ENCODE peak calls at places on chromosomes 7 and 10, in nine cellular contexts. I, Z, U, A, Q, X, J, S and P are unnamed samples.
A peak's percentile ranks its signal among the peaks of the same experiment; 100 is the strongest.

GRCh38 chr10:124561206-124561605 is 99.6 kb downstream of the LHPP start:
- DNase-seq in I (no peak), Z (no peak), U (no peak), A (no peak), Q (no peak), X (no peak), J (no peak), S (no peak), P (no peak)

GRCh38 chr7:701086-701671 is 25.3 kb upstream of the DNAAF5 start:
- DNase-seq in I (no peak), Z (no peak), U (no peak), A (no peak), Q (no peak), X (no peak), J (no peak), S (no peak), P (no peak)

GRCh38 chr10:28587970-28588290 is 55.0 kb downstream of the WAC start:
- DNase-seq in I (no peak), Z (no peak), U (no peak), A (no peak), Q (no peak), X (peak; percentile 50), J (no peak), S (peak; percentile 10), P (peak; percentile 77)

GRCh38 chr10:71927669-71928592 is 36.3 kb upstream of the CHST3 start:
- DNase-seq in I (no peak), Z (no peak), U (no peak), A (peak; percentile 77), Q (no peak), X (peak; percentile 67), J (no peak), S (no peak), P (peak; percentile 42)

GRCh38 chr10:60707841-60708240 is 70.4 kb upstream of the CDK1 start:
- DNase-seq in I (no peak), Z (no peak), U (no peak), A (peak; percentile 20), Q (no peak), X (no peak), J (no peak), S (no peak), P (no peak)

GRCh38 chr7:142152076-142152475 is 40.6 kb downstream of the MGAM2 start:
- DNase-seq in I (no peak), Z (no peak), U (no peak), A (no peak), Q (no peak), X (no peak), J (no peak), S (peak; percentile 28), P (no peak)

GRCh38 chr10:59808896-59809643 is 55.8 kb upstream of the MRLN start:
- DNase-seq in I (peak; percentile 78), Z (peak; percentile 93), U (peak; percentile 42), A (peak; percentile 64), Q (peak; percentile 72), X (peak; percentile 64), J (peak; percentile 54), S (peak; percentile 81), P (peak; percentile 51)

GRCh38 chr7:138186951-138187351 is 110.7 kb downstream of the AKR1D1 start:
- DNase-seq in I (no peak), Z (peak; percentile 45), U (no peak), A (no peak), Q (peak; percentile 84), X (peak; percentile 35), J (no peak), S (peak; percentile 59), P (peak; percentile 87)

GRCh38 chr7:137351941-137352340 is 8.4 kb upstream of the PTN start:
- DNase-seq in I (no peak), Z (no peak), U (no peak), A (no peak), Q (no peak), X (no peak), J (no peak), S (no peak), P (no peak)

DNA sequence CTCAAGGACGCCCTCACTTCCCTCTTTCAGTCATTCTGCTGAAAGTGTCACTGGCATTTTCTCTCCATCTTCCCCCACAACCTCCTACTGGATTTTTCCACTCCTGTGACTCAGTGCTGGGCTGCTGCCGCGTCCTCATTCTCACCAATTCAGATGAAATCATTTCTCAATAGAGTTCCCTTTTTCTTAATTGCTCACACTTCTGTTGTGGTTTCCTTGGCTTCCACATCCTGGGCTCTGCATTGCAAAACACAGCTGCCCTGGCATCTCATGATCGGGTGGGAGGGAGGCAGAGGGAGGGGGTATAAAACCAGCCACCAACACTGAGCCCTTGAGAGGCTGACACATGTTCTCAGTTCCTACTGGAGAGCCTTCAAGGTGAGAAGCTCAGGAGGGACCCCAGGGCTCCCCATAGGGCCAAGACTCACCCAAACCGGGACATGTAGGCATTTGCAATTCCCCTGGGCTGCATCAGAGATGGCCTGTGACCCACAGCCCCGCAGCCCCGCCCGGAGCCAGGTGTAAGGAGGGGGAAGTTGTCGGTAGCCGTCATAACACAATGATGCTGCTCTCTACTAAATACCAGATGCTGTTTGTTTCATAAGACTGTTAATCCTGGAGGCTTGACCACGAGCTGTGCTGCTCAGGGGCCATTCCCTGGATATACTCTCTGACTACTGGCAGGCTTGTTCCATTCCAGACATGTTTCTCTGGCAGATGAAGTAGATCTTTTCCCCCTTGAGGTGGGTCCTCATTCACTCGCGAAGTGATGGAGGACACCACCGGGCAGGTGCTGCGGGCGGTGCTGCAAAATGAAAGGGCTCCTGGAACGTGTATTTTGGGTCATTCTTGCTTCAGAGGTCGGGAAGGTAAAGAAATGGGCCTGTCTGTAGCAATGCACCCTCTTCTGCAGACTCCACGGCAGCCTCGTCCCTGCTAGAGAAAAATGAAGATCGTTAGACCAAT is 61.3 kb downstream of the MKI67 start:
- DNase-seq in I (no peak), Z (no peak), U (no peak), A (no peak), Q (no peak), X (peak; percentile 94), J (peak; percentile 86), S (no peak), P (peak; percentile 93)
- H2AFZ ChIP-seq in I (no peak overlapping the region), Z (no peak overlapping the region), U (no peak overlapping the region), A (no peak overlapping the region), Q (no peak overlapping the region), X (peak overlapping the region; percentile 3), J (no peak overlapping the region), S (no peak overlapping the region), P (no peak overlapping the region)

DNA sequence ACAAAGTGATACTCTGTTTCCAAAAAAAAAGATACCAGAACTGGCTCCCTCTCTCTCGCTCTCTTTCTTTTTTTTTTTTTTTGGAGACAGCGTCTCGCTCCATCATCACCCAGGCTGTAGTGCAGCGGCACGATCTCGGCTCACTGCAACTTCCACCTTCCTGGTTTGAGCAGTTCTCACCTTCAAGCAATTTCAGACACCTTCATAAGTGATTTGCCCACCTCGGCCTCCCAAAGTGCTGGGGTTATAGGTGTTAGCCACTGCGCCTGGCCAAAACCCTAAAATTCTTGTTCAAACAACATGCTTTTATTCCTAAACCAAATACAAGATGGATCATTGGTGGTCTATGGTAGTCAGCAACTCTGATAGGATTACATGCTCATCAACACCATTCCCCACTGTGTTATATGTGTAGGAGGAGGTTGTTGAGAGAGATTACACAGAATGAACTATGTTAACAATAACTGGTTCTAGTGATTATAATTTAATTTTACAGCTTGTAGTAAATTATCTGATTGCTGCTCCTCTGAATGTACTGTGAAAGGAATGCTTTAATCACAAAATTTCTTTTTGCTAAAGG is 15.5 kb downstream of the ACBD5 start:
- DNase-seq in I (no peak), Z (no peak), U (no peak), A (no peak), Q (no peak), X (no peak), J (no peak), S (no peak), P (no peak)
- H3K36me3 ChIP-seq in I (peaks cover 5% of the 10 kb centered on the region), Z (peaks cover 6% of the 10 kb centered on the region), U (peaks cover 9% of the 10 kb centered on the region), A (peaks cover 26% of the 10 kb centered on the region), Q (no peaks in the 10 kb centered on the region), X (peaks cover 42% of the 10 kb centered on the region), J (peaks cover 59% of the 10 kb centered on the region), S (no peaks in the 10 kb centered on the region), P (no peaks in the 10 kb centered on the region)

GRCh38 chr10:88066876-88067275 is 203.5 kb downstream of the PTEN start:
- DNase-seq in I (no peak), Z (no peak), U (no peak), A (no peak), Q (no peak), X (no peak), J (peak; percentile 86), S (no peak), P (no peak)

GRCh38 chr10:88066319-88066718 is 202.9 kb downstream of the PTEN start:
- DNase-seq in I (no peak), Z (no peak), U (no peak), A (no peak), Q (no peak), X (no peak), J (no peak), S (no peak), P (no peak)

GRCh38 chr10:88071814-88072380 is 208.5 kb downstream of the PTEN start:
- DNase-seq in I (no peak), Z (no peak), U (no peak), A (no peak), Q (no peak), X (no peak), J (peak; percentile 51), S (no peak), P (no peak)

GRCh38 chr10:88070080-88070880 is 206.9 kb downstream of the PTEN start:
- DNase-seq in I (no peak), Z (no peak), U (no peak), A (no peak), Q (no peak), X (no peak), J (peak; percentile 71), S (peak; percentile 44), P (no peak)

DNA sequence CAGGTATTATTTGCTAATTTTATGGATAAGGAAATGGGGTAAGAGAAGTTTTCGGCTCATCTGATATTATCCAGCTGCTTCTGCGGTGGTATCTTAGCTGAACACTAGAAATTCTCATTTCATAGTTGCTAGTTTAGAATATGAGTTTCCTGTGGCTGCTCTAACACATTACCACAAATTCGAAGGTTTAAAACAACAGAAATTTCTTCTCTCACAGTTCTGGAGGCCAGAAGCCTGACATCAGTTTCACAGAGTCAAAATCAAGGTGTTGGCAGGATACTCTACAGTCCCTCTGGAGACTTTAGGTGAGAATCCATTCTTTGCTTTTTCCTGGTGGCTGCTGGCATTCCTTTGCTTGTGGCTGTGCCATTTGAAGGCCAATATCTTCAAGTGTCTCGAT is 205.9 kb downstream of the PTEN start:
- DNase-seq in I (no peak), Z (no peak), U (no peak), A (no peak), Q (no peak), X (no peak), J (no peak), S (no peak), P (no peak)
- H3K4me1 ChIP-seq in I (no peaks in the 10 kb centered on the region), Z (no peaks in the 10 kb centered on the region), U (no peaks in the 10 kb centered on the region), A (peaks cover 11% of the 10 kb centered on the region), Q (no peaks in the 10 kb centered on the region), X (peaks cover 7% of the 10 kb centered on the region), J (peaks cover 91% of the 10 kb centered on the region), S (peaks cover 11% of the 10 kb centered on the region), P (peaks cover 5% of the 10 kb centered on the region)

GRCh38 chr10:127872011-127872741 is 20.6 kb downstream of the CLRN3 start:
- DNase-seq in I (no peak), Z (no peak), U (no peak), A (no peak), Q (no peak), X (peak; percentile 56), J (no peak), S (no peak), P (peak; percentile 39)
- H2AFZ ChIP-seq in I (no peak overlapping the region), Z (no peak overlapping the region), U (no peak overlapping the region), A (no peak overlapping the region), Q (no peak overlapping the region), X (no peak overlapping the region), J (no peak overlapping the region), S (no peak overlapping the region), P (no peak overlapping the region)